ENCODE peak calls at places on chromosomes 5 and 9, in nine cellular contexts. U is tibial artery; E is CD8-positive, alpha-beta T cell; J is heart right ventricle; H is CD4-positive, CD25-positive, alpha-beta regulatory T cell; G is tibial nerve; F is right atrium auricular region; R is neural progenitor cell; Q is uterus. P is an unnamed sample.

GRCh38 chr5:96254980-96255681 is 177.9 kb downstream of the PCSK1 start:
- DNase-seq in R (no peak), G (no peak), H (no peak), J (no peak), Q (no peak), F (no peak), U (no peak), E (no peak), P (no peak)

GRCh38 chr5:75460532-75460931 is 50.9 kb downstream of the CERT1 start:
- DNase-seq in H (no peak), U (no peak), E (no peak), F (no peak), G (no peak), J (no peak), Q (no peak), R (no peak), P (peak; percentile 8)

GRCh38 chr5:153658606-153659005 is 168.1 kb downstream of the GRIA1 start:
- DNase-seq in G (no peak), R (peak; percentile 81), U (no peak), J (no peak), E (no peak), F (no peak), Q (no peak), H (no peak), P (no peak)

GRCh38 chr5:171534009-171534895 is 114.8 kb downstream of the FGF18 start:
- DNase-seq in E (no peak), U (no peak), F (peak; percentile 48), R (peak; percentile 31), J (no peak), H (no peak), G (no peak), Q (no peak), P (no peak)

GRCh38 chr5:135913713-135914626 is 18.3 kb upstream of the IL9 start:
- DNase-seq in U (no peak), Q (no peak), J (no peak), E (no peak), H (no peak), R (no peak), F (no peak), G (no peak), P (no peak)

GRCh38 chr5:87263498-87263897 is 4.2 kb upstream of the RASA1 start:
- DNase-seq in E (no peak), G (no peak), U (no peak), F (no peak), H (no peak), R (no peak), Q (no peak), J (no peak), P (no peak)

GRCh38 chr9:133307271-133307670 is 28.7 kb downstream of the SURF6 start:
- DNase-seq in G (no peak), R (no peak), H (no peak), J (no peak), E (no peak), U (no peak), Q (no peak), F (no peak), P (no peak)

GRCh38 chr5:151384106-151384505 is 36.7 kb upstream of the SLC36A2 start:
- DNase-seq in U (no peak), H (no peak), F (no peak), E (no peak), R (no peak), Q (no peak), J (no peak), G (no peak), P (peak; percentile 11)

GRCh38 chr5:110925398-110925797 is 146.1 kb upstream of the TSLP start:
- DNase-seq in J (no peak), G (no peak), R (no peak), H (no peak), U (no peak), Q (no peak), E (no peak), F (no peak), P (no peak)

GRCh38 chr9:15079989-15080388 is 169.8 kb upstream of the FREM1 start:
- DNase-seq in Q (no peak), H (no peak), J (no peak), R (no peak), U (no peak), G (no peak), E (no peak), F (no peak), P (no peak)

GRCh38 chr5:160159991-160160826 is 41.0 kb upstream of the PWWP2A start:
- DNase-seq in U (no peak), F (no peak), Q (no peak), R (peak; percentile 76), H (no peak), J (no peak), E (no peak), G (no peak), P (no peak)

GRCh38 chr5:108481355-108481931 is 99.5 kb upstream of the FBXL17 start:
- DNase-seq in E (no peak), F (no peak), U (no peak), H (no peak), G (no peak), R (peak; percentile 57), J (peak; percentile 7), Q (no peak), P (peak; percentile 50)

GRCh38 chr5:77947051-77947428 is 170.9 kb upstream of the TBCA start:
- DNase-seq in R (no peak), J (no peak), Q (no peak), E (no peak), G (no peak), H (no peak), F (no peak), U (no peak), P (no peak)

GRCh38 chr5:56516034-56516433 is 282.9 kb upstream of the ANKRD55 start:
- DNase-seq in Q (no peak), H (no peak), J (no peak), U (no peak), F (no peak), R (no peak), G (no peak), E (no peak), P (peak; percentile 70)

GRCh38 chr5:55338092-55338613 is 30.4 kb downstream of the MTREX start:
- DNase-seq in R (no peak), F (no peak), U (no peak), G (no peak), E (no peak), H (no peak), J (no peak), Q (no peak), P (no peak)

GRCh38 chr9:112271466-112272098 is 61.8 kb downstream of the PTBP3 start:
- DNase-seq in F (no peak), U (no peak), J (no peak), G (no peak), R (no peak), Q (no peak), E (no peak), H (no peak), P (peak; percentile 5)

GRCh38 chr5:11054014-11054413 is 293.0 kb upstream of the DAP start:
- DNase-seq in Q (no peak), U (no peak), H (no peak), E (no peak), R (no peak), J (no peak), F (no peak), G (no peak), P (no peak)

GRCh38 chr5:55724276-55724675 is 12.2 kb upstream of the SLC38A9 start:
- DNase-seq in Q (no peak), R (no peak), E (no peak), H (no peak), F (no peak), J (no peak), G (no peak), U (no peak), P (no peak)

GRCh38 chr5:72296251-72296650 is 23.8 kb downstream of the MRPS27 start:
- DNase-seq in J (no peak), U (no peak), F (no peak), H (no peak), R (no peak), G (no peak), E (no peak), Q (no peak), P (no peak)
- H3K4me1 ChIP-seq in J (peaks cover 20% of the 10 kb centered on the region), U (no peaks in the 10 kb centered on the region), F (peaks cover 5% of the 10 kb centered on the region), H (no peaks in the 10 kb centered on the region), R (peaks cover 23% of the 10 kb centered on the region), G (peaks cover 20% of the 10 kb centered on the region), E (no peaks in the 10 kb centered on the region), Q (no peaks in the 10 kb centered on the region), P (peaks cover 3% of the 10 kb centered on the region)

GRCh38 chr5:177089825-177090641 is 3.3 kb downstream of the FGFR4 start:
- DNase-seq in U (no peak), H (no peak), G (no peak), E (no peak), R (no peak), Q (no peak), F (no peak), J (no peak), P (peak; percentile 74)

GRCh38 chr5:177089146-177089545 is 2.4 kb downstream of the FGFR4 start:
- DNase-seq in U (no peak), J (no peak), F (peak; percentile 66), G (no peak), E (no peak), Q (peak; percentile 73), R (no peak), H (no peak), P (no peak)

GRCh38 chr5:177087707-177088005 is 941 bp downstream of the FGFR4 start:
- DNase-seq in F (no peak), J (no peak), E (no peak), H (no peak), Q (no peak), U (no peak), R (no peak), G (no peak), P (no peak)

GRCh38 chr5:177085985-177086917 is at the start of gene FGFR4:
- DNase-seq in R (peak; percentile 96), H (peak; percentile 64), G (peak; percentile 25), J (peak; percentile 36), F (no peak), E (peak; percentile 47), Q (peak; percentile 70), U (no peak), P (peak; percentile 85)

GRCh38 chr5:177086918-177087706 is 397 bp downstream of the FGFR4 start:
- DNase-seq in H (peak; percentile 53), E (peak; percentile 42), R (peak; percentile 84), F (no peak), Q (no peak), J (no peak), U (no peak), G (no peak), P (peak; percentile 93)
- H3K4me1 ChIP-seq in H (peaks cover 10% of the 10 kb centered on the region), E (peaks cover 10% of the 10 kb centered on the region), R (peaks cover 7% of the 10 kb centered on the region), F (peaks cover 21% of the 10 kb centered on the region), Q (no peaks in the 10 kb centered on the region), J (peaks cover 24% of the 10 kb centered on the region), U (no peaks in the 10 kb centered on the region), G (peaks cover 37% of the 10 kb centered on the region), P (no peaks in the 10 kb centered on the region)

GRCh38 chr9:137456864-137457405 is 2.2 kb downstream of the NSMF start:
- DNase-seq in E (no peak), G (no peak), F (no peak), R (no peak), J (no peak), U (peak; percentile 70), H (no peak), Q (no peak), P (no peak)
- H3K4me1 ChIP-seq in E (peaks cover 70% of the 10 kb centered on the region), G (peaks cover 73% of the 10 kb centered on the region), F (peaks cover 42% of the 10 kb centered on the region), R (peaks cover 24% of the 10 kb centered on the region), J (peaks cover 38% of the 10 kb centered on the region), U (peaks cover 6% of the 10 kb centered on the region), H (peaks cover 87% of the 10 kb centered on the region), Q (no peaks in the 10 kb centered on the region), P (peaks cover 9% of the 10 kb centered on the region)

DNA sequence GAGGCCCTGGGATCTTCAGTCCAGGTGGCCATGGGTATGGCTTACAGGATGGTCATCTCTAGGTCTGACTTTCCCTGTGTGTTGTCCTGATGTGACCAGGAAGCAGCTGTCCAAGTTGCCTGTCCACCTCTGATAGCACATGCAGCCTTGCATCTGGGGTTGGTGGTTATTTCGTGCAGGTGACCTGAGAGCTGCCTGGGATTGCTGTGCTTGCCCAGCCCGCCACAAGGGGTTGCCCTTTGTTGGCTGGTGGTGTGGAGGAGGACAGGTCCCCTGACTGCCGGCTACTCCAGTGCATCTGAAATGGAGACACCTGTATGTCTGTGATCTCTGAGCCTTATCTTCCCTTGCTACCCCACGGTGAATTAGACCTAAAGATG is 212.6 kb downstream of the ARHGAP26 start:
- DNase-seq in E (no peak), R (peak; percentile 25), G (no peak), F (no peak), H (no peak), J (no peak), Q (no peak), U (no peak), P (no peak)
- H3K4me1 ChIP-seq in E (peaks cover 35% of the 10 kb centered on the region), R (peaks cover 35% of the 10 kb centered on the region), G (peaks cover 35% of the 10 kb centered on the region), F (peaks cover 36% of the 10 kb centered on the region), H (no peaks in the 10 kb centered on the region), J (peaks cover 60% of the 10 kb centered on the region), Q (peaks cover 13% of the 10 kb centered on the region), U (no peaks in the 10 kb centered on the region), P (peaks cover 14% of the 10 kb centered on the region)